ENCODE peak calls at places on chromosomes 11 and 22, in five cellular contexts. L, O, I, V and B are unnamed samples.

GRCh38 chr11:16897460-16898061 is 116.7 kb downstream of the PLEKHA7 start:
- DNase-seq in V (no peak), O (no peak), I (peak; percentile 67), L (no peak), B (peak; percentile 64)

GRCh38 chr22:46604306-46604690 is 15.9 kb upstream of the GRAMD4 start:
- DNase-seq in V (no peak), O (peak; percentile 59), I (no peak), L (peak; percentile 91), B (no peak)

GRCh38 chr11:117230981-117231636 is 764 bp downstream of the PCSK7 start:
- DNase-seq in V (no peak), O (no peak), L (no peak), I (no peak), B (no peak)

GRCh38 chr11:1851437-1852180 is 1.3 kb upstream of the LSP1 start:
- DNase-seq in O (no peak), I (no peak), L (no peak), V (no peak), B (no peak)

GRCh38 chr11:32713496-32713895 is 81.0 kb downstream of the CCDC73 start:
- DNase-seq in L (no peak), O (no peak), V (no peak), I (no peak), B (no peak)

GRCh38 chr22:23457586-23457985 is 122.5 kb downstream of the IGLL1 start:
- DNase-seq in O (no peak), L (peak; percentile 29), I (no peak), V (no peak), B (no peak)

GRCh38 chr11:118705796-118706545 is 26.5 kb upstream of the TREH start:
- DNase-seq in V (no peak), O (no peak), I (no peak), L (no peak), B (no peak)

GRCh38 chr11:98289592-98289991 is 731.2 kb upstream of the CNTN5 start:
- DNase-seq in I (no peak), V (no peak), O (no peak), L (no peak), B (no peak)

GRCh38 chr11:79466411-79466810 is 25.6 kb upstream of the TENM4 start:
- DNase-seq in V (no peak), I (no peak), L (no peak), O (no peak), B (no peak)

GRCh38 chr11:6404341-6405038 is 14.2 kb downstream of the SMPD1 start:
- DNase-seq in V (no peak), O (no peak), I (no peak), L (no peak), B (no peak)

GRCh38 chr11:76686261-76687079 is 15.9 kb upstream of the LRRC32 start:
- DNase-seq in I (no peak), O (no peak), V (no peak), L (no peak), B (no peak)

GRCh38 chr11:4181780-4182721 is 87.5 kb downstream of the RRM1 start:
- DNase-seq in V (peak; percentile 48), O (no peak), L (peak; percentile 78), I (peak; percentile 51), B (peak; percentile 71)

GRCh38 chr11:36089920-36090319 is 146.1 kb downstream of the LDLRAD3 start:
- DNase-seq in I (no peak), O (no peak), L (no peak), V (peak; percentile 16), B (no peak)

GRCh38 chr11:36092314-36093030 is 148.6 kb downstream of the LDLRAD3 start:
- DNase-seq in L (no peak), I (peak; percentile 75), O (no peak), V (no peak), B (peak; percentile 33)

GRCh38 chr11:36090351-36091245 is 146.7 kb downstream of the LDLRAD3 start:
- DNase-seq in O (no peak), V (no peak), L (no peak), I (no peak), B (no peak)

GRCh38 chr11:36093548-36093947 is 149.7 kb downstream of the LDLRAD3 start:
- DNase-seq in V (no peak), I (no peak), O (no peak), L (no peak), B (no peak)

GRCh38 chr11:36091256-36091811 is 147.5 kb downstream of the LDLRAD3 start:
- DNase-seq in L (peak; percentile 60), I (no peak), O (no peak), V (no peak), B (no peak)
- TF ChIP-seq ATF3 in L (no peak), I (no peak), O (no peak), V (no peak), B (no peak)

GRCh38 chr22:36194971-36195370 is 6.6 kb downstream of the APOL4 start:
- DNase-seq in I (peak; percentile 36), V (peak; percentile 40), L (peak; percentile 20), O (no peak), B (peak; percentile 73)
- TF ChIP-seq CREB1 in I (no peak), V (no peak), L (no peak), O (no peak), B (no peak)

GRCh38 chr22:45602004-45602733 is 69.5 kb upstream of the ATXN10 start:
- DNase-seq in I (no peak), L (no peak), V (no peak), O (no peak), B (no peak)

GRCh38 chr22:45600791-45601730 is 70.6 kb upstream of the ATXN10 start:
- DNase-seq in V (no peak), L (no peak), I (no peak), O (no peak), B (no peak)

GRCh38 chr22:45602824-45603301 is 68.8 kb upstream of the ATXN10 start:
- DNase-seq in I (no peak), V (peak; percentile 24), O (no peak), L (peak; percentile 89), B (peak; percentile 65)

GRCh38 chr22:45603631-45604030 is 68.0 kb upstream of the ATXN10 start:
- DNase-seq in V (no peak), O (no peak), L (no peak), I (no peak), B (no peak)

GRCh38 chr22:45604239-45604711 is 67.4 kb upstream of the ATXN10 start:
- DNase-seq in L (no peak), I (no peak), O (no peak), V (no peak), B (no peak)
- TF ChIP-seq ATF3 in L (no peak), I (no peak), O (no peak), V (no peak), B (no peak)

GRCh38 chr11:74429205-74429604 is 31.0 kb upstream of the PGM2L1 start:
- DNase-seq in V (no peak), I (no peak), L (no peak), O (no peak), B (no peak)

GRCh38 chr11:74425100-74425499 is 26.9 kb upstream of the PGM2L1 start:
- DNase-seq in V (no peak), O (no peak), I (no peak), L (no peak), B (no peak)

DNA sequence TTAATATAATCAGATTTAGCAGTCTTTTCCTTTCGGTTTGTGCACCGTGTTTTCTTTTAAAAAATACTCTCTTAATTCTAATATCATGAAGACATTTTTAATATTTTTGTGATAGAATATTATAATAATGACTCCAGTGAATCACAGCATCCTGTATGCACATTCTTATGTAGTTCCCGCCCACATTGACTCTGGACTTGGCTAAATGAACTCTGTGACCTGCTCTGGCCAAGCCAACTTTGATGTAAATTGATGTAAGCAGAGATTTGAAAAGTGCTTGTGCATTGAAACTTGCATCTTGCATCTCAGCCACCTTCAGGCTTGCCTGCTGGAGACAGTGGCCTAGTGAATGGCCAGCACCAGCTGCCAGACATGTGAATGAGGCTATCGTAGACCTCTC is 29.1 kb upstream of the PGM2L1 start:
- DNase-seq in L (no peak), V (no peak), I (no peak), O (no peak), B (no peak)
- TF ChIP-seq CREB1 in L (no peak), V (no peak), I (no peak), O (no peak), B (no peak)

GRCh38 chr11:68340784-68341556 is 28.6 kb downstream of the LRP5 start:
- DNase-seq in I (no peak), L (no peak), O (peak; percentile 54), V (no peak), B (no peak)

GRCh38 chr11:68343761-68344256 is 31.4 kb downstream of the LRP5 start:
- DNase-seq in V (peak; percentile 68), O (no peak), I (no peak), L (no peak), B (no peak)

GRCh38 chr11:68340003-68340767 is 27.8 kb downstream of the LRP5 start:
- DNase-seq in O (peak; percentile 44), V (no peak), I (no peak), L (no peak), B (no peak)

GRCh38 chr11:68341557-68342458 is 29.4 kb downstream of the LRP5 start:
- DNase-seq in O (no peak), L (no peak), I (no peak), V (no peak), B (no peak)

DNA sequence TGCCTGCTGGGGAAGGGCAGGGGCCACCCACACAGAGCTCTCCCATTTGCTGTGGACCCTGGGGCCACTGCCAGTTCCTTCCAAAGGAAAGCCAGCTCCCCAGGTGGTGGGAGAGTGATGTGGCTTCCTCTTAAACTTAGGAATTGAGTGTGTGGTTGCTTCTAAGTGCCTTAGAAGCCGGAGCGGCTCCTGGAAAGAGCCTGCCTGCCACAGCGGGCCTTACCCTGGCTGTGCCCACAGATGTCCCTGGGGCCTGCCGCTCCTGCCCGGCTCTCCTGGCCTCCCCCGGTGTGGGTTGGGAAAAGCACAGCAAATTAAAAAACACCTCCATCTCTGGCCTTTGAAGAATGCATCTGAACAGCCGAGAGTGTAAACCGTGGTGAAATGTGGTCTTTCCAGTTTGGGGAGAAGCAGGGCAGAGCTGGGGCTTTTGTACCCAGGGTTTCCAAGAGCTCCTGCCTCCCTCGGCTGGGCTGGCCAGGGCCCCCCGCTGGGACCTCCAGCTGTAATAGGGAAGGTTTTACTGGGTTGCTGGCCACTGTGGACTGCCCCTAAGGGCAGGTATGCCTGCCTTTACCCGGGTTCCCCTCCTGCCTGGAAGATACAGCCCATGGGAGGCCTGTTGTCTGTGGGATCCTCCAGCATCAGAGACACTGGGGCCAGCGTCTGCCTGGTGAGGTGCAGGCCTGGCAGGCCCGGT is 30.2 kb downstream of the LRP5 start:
- DNase-seq in L (no peak), I (peak; percentile 29), V (no peak), O (no peak), B (peak; percentile 74)
- TF ChIP-seq ATF3 in L (no peak), I (no peak), V (no peak), O (no peak), B (no peak)